ENCODE peak calls at places on chromosomes 11 and 22, in seven cellular contexts. S is BE2C, I is keratinocyte, O is dorsolateral prefrontal cortex, R is spleen, K is MM.1S, C is AG04449. Z is an unnamed sample.

GRCh38 chr11:108364159-108364558 is 103.2 kb downstream of the C11orf65 start:
- DNase-seq in S (no peak), I (no peak), O (no peak), R (no peak), K (no peak), C (peak; percentile 3), Z (no peak)

GRCh38 chr11:11970556-11970955 is 37.9 kb downstream of the DKK3 start:
- DNase-seq in S (no peak), I (no peak), O (no peak), R (no peak), K (no peak), C (no peak), Z (no peak)

GRCh38 chr22:48660104-48660794 is 1167.4 kb downstream of the BRD1 start:
- DNase-seq in S (no peak), I (no peak), O (no peak), R (no peak), K (no peak), C (no peak), Z (no peak)

GRCh38 chr11:65779919-65780769 is 632 bp downstream of the AP5B1 start:
- DNase-seq in S (no peak), I (no peak), O (peak; percentile 43), R (peak; percentile 96), K (peak; percentile 83), C (no peak), Z (peak; percentile 29)

GRCh38 chr11:2318123-2318522 is 16.3 kb downstream of the TSPAN32 start:
- DNase-seq in S (no peak), I (no peak), O (no peak), R (peak; percentile 3), K (no peak), C (no peak), Z (no peak)

GRCh38 chr11:64935634-64936081 is at the start of gene GPHA2:
- DNase-seq in S (no peak), I (no peak), O (no peak), R (no peak), K (no peak), C (no peak), Z (no peak)

GRCh38 chr11:113570906-113571305 is 95.7 kb upstream of the DRD2 start:
- DNase-seq in S (no peak), I (no peak), O (no peak), R (no peak), K (no peak), C (no peak), Z (no peak)

GRCh38 chr22:36221799-36222751 is 17.3 kb downstream of the APOL2 start:
- DNase-seq in S (peak; percentile 54), I (no peak), O (peak; percentile 39), R (peak; percentile 85), K (peak; percentile 63), C (no peak), Z (no peak)

GRCh38 chr11:2074266-2074825 is 64.8 kb downstream of the IGF2 start:
- DNase-seq in S (no peak), I (no peak), O (no peak), R (no peak), K (no peak), C (no peak), Z (no peak)

GRCh38 chr11:105915036-105915435 is 107.0 kb downstream of the MSANTD4 start:
- DNase-seq in S (no peak), I (no peak), O (no peak), R (no peak), K (no peak), C (no peak), Z (no peak)

GRCh38 chr11:129489254-129489653 is 113.6 kb downstream of the BARX2 start:
- DNase-seq in S (no peak), I (no peak), O (no peak), R (no peak), K (no peak), C (no peak), Z (no peak)

GRCh38 chr22:43262990-43263644 is 76.2 kb upstream of the TTLL12 start:
- DNase-seq in S (peak; percentile 49), I (no peak), O (no peak), R (peak; percentile 88), K (no peak), C (no peak), Z (no peak)

GRCh38 chr11:62552931-62553838 is 6.6 kb upstream of the AHNAK start:
- DNase-seq in S (no peak), I (no peak), O (no peak), R (peak; percentile 85), K (no peak), C (peak; percentile 77), Z (no peak)

GRCh38 chr22:49512471-49512870 is 315.2 kb downstream of the BRD1 start:
- DNase-seq in S (no peak), I (no peak), O (no peak), R (no peak), K (no peak), C (no peak), Z (no peak)

GRCh38 chr11:44747339-44747738 is 20.6 kb downstream of the TSPAN18 start:
- DNase-seq in S (no peak), I (no peak), O (no peak), R (no peak), K (no peak), C (no peak), Z (no peak)

GRCh38 chr11:48013269-48013901 is 33.0 kb downstream of the PTPRJ start:
- DNase-seq in S (no peak), I (no peak), O (no peak), R (peak; percentile 93), K (no peak), C (no peak), Z (no peak)

GRCh38 chr11:131912127-131912526 is 541.7 kb downstream of the NTM start:
- DNase-seq in S (no peak), I (no peak), O (no peak), R (no peak), K (no peak), C (no peak), Z (no peak)

GRCh38 chr11:134669796-134670195 is 257.8 kb upstream of the B3GAT1 start:
- DNase-seq in S (no peak), I (no peak), O (no peak), R (peak; percentile 49), K (no peak), C (no peak), Z (no peak)

GRCh38 chr11:134668796-134669195 is 256.8 kb upstream of the B3GAT1 start:
- DNase-seq in S (no peak), I (no peak), O (no peak), R (no peak), K (no peak), C (no peak), Z (no peak)

GRCh38 chr11:134668076-134668475 is 256.0 kb upstream of the B3GAT1 start:
- DNase-seq in S (no peak), I (no peak), O (no peak), R (peak; percentile 54), K (no peak), C (no peak), Z (no peak)

GRCh38 chr11:134670961-134671370 is 258.9 kb upstream of the B3GAT1 start:
- DNase-seq in S (no peak), I (no peak), O (no peak), R (peak; percentile 48), K (no peak), C (no peak), Z (no peak)

DNA sequence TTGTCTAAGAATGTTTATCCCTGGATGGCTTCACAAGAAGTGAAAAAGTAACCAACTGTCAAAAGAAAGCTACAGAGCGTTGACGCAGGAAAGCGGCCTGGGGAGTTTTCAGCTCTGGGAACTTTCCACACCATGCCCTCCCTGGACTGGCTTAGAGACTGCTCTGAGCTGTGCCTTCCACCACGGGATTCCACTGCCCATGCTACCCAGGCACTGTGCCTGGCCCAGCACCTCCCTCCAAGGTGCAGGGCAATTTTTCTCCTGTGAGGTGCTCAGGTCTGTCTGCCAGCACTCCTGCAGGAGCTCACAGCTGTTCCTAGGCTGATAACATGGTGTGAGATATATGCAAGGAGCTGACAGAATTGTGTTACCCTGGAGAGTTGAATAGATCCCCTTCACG is 258.2 kb upstream of the B3GAT1 start:
- DNase-seq in S (no peak), I (no peak), O (no peak), R (no peak), K (no peak), C (no peak), Z (no peak)
- TF ChIP-seq CTCF in S (no peak), I (no peak), O (no peak), R (no peak), K (no peak), C (no peak), Z (no peak)

GRCh38 chr11:68582416-68583046 is 101.8 kb upstream of the GAL start:
- DNase-seq in S (no peak), I (no peak), O (no peak), R (no peak), K (no peak), C (no peak), Z (no peak)

GRCh38 chr11:68583047-68583446 is 101.3 kb upstream of the GAL start:
- DNase-seq in S (no peak), I (peak; percentile 25), O (no peak), R (no peak), K (no peak), C (peak; percentile 28), Z (no peak)

GRCh38 chr11:68581439-68581838 is 102.9 kb upstream of the GAL start:
- DNase-seq in S (no peak), I (no peak), O (no peak), R (no peak), K (no peak), C (no peak), Z (no peak)

GRCh38 chr11:68584097-68584496 is 100.2 kb upstream of the GAL start:
- DNase-seq in S (peak; percentile 79), I (no peak), O (peak; percentile 34), R (peak; percentile 82), K (peak; percentile 28), C (no peak), Z (peak; percentile 13)

DNA sequence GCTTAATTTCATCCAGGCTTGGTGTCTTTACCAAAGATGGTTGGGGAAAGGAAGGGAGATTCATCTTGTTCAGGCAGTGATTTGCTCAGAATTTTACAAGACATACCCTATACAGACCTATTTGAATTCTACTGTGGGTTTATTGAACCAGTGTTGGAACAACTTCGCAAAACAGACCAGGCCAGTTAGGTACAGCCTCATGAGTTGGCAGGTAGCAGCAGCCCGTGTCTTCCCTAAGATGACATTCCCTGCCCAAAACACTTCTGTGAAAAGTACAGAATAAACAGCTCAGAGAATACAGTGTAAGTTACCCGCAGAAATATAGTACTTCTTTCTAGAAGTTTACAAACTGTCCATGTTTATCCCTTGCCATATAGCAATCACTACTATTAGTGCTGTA is 102.4 kb upstream of the GAL start:
- DNase-seq in S (no peak), I (no peak), O (no peak), R (no peak), K (no peak), C (no peak), Z (no peak)
- H3K4me3 ChIP-seq in S (no peak overlapping the region), I (no peak overlapping the region), O (no peak overlapping the region), R (no peak overlapping the region), K (no peak overlapping the region), C (no peak overlapping the region), Z (no peak overlapping the region)

GRCh38 chr22:32232447-32232846 is 22.7 kb downstream of the SLC5A4 start:
- DNase-seq in S (no peak), I (no peak), O (no peak), R (no peak), K (no peak), C (no peak), Z (no peak)
- TF ChIP-seq CTCF in S (no peak), I (no peak), O (no peak), R (no peak), K (no peak), C (no peak), Z (no peak)

DNA sequence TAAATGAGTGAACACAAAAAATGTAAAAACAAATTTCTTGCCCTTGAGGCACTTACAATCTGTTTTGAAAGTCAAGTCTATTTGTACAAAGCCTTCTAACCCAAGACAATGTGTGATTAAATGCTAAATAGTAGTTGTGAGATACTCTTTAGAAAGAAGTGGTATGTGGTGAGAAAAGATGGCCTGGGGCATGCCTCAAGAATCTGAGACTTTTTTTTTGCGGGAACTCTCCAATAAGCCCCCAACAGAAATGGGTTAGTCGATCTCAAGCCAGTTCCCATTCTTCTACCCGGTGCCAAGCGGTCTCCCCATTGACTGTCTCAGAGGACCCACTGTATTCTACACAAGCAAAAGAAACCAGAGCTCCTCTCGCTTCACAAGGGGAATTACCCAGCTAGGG is 26.9 kb upstream of the TBCEL start:
- DNase-seq in S (no peak), I (no peak), O (no peak), R (no peak), K (no peak), C (no peak), Z (no peak)
- H3K4me3 ChIP-seq in S (no peak overlapping the region), I (no peak overlapping the region), O (no peak overlapping the region), R (no peak overlapping the region), K (no peak overlapping the region), C (no peak overlapping the region), Z (no peak overlapping the region)